ENCODE peak calls at places on chromosomes 12 and 14, in nine cellular contexts. T is HCT116, J is psoas muscle, M is right lobe of liver, B is transverse colon, X is cardiac fibroblast, U is heart left ventricle, F is fibroblast of mammary gland, Z is BJ. W is an unnamed sample.

GRCh38 chr12:89863332-89863938 is 154.8 kb upstream of the ATP2B1 start:
- DNase-seq in T (no peak), J (no peak), M (no peak), B (no peak), X (no peak), U (no peak), F (no peak), Z (no peak), W (no peak)

GRCh38 chr14:101076451-101077220 is 173.1 kb upstream of the RTL1 start:
- DNase-seq in T (no peak), J (no peak), M (no peak), B (no peak), X (no peak), U (no peak), F (no peak), Z (no peak), W (no peak)

GRCh38 chr12:114976959-114977358 is 293.0 kb upstream of the TBX3 start:
- DNase-seq in T (no peak), J (no peak), M (no peak), B (no peak), X (no peak), U (no peak), F (peak), Z (no peak), W (peak)

GRCh38 chr12:42382013-42382696 is 56.2 kb downstream of the PPHLN1 start:
- DNase-seq in T (no peak), J (no peak), M (no peak), B (no peak), X (peak), U (no peak), F (peak), Z (peak), W (peak)

GRCh38 chr12:124621296-124621660 is 53.9 kb upstream of the NCOR2 start:
- DNase-seq in T (no peak), J (peak), M (no peak), B (peak), X (peak), U (peak), F (no peak), Z (peak), W (peak)

GRCh38 chr12:60174914-60175313 is 579.1 kb downstream of the SLC16A7 start:
- DNase-seq in T (no peak), J (no peak), M (no peak), B (no peak), X (peak), U (no peak), F (peak), Z (no peak), W (no peak)

GRCh38 chr14:105939810-105940508 is 413.6 kb downstream of the TMEM121 start:
- DNase-seq in T (no peak), J (no peak), M (no peak), B (no peak), X (no peak), U (no peak), F (no peak), Z (no peak), W (no peak)

GRCh38 chr14:70785556-70785955 is 23.8 kb downstream of the MAP3K9 start:
- DNase-seq in T (no peak), J (no peak), M (no peak), B (no peak), X (no peak), U (no peak), F (peak), Z (no peak), W (peak)

GRCh38 chr12:71242511-71242910 is 84.7 kb upstream of the TSPAN8 start:
- DNase-seq in T (no peak), J (no peak), M (no peak), B (no peak), X (peak), U (no peak), F (no peak), Z (no peak), W (no peak)

GRCh38 chr14:21734457-21735074 is 60.9 kb upstream of the OR4E1 start:
- DNase-seq in T (peak), J (no peak), M (no peak), B (no peak), X (peak), U (no peak), F (peak), Z (no peak), W (peak)

GRCh38 chr14:55911794-55912193 is 206.4 kb upstream of the PELI2 start:
- DNase-seq in T (no peak), J (no peak), M (no peak), B (no peak), X (peak), U (no peak), F (peak), Z (no peak), W (no peak)

GRCh38 chr12:11892065-11892391 is 178.7 kb upstream of the BCL2L14 start:
- DNase-seq in T (no peak), J (no peak), M (no peak), B (no peak), X (no peak), U (no peak), F (no peak), Z (no peak), W (no peak)
- TF ChIP-seq CTCF in T (no peak), J (peak), M (no peak), B (peak), X (peak), U (peak), F (peak), Z (no peak), W (no peak)

DNA sequence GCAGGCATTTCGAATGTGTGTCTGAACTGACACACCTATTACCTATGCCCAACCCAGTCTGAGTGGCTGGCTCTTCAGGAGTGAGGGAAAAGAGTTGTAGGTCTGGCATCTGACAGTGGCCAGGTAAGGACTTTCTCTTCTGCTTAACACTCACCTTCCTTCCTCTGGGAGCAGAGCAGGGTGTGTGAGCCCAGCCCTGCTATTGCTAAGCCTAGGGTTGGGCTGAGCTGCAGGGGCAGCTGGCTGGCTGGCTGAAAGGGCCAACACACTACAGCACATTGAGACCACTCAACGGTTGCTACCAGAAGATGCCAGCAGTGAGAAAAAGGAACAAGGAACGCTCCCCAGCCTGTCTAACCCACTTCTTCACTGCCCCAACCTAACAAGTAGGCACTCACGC is 201.2 kb downstream of the DPF3 start:
- DNase-seq in T (no peak), J (no peak), M (no peak), B (no peak), X (peak), U (no peak), F (no peak), Z (no peak), W (peak)
- H3K4me3 ChIP-seq in T (no peak), J (no peak), M (no peak), B (no peak), X (no peak), U (no peak), F (no peak), Z (no peak), W (no peak)

GRCh38 chr12:21576431-21576830 is 28.2 kb downstream of the GYS2 start:
- DNase-seq in T (no peak), J (no peak), M (no peak), B (no peak), X (no peak), U (no peak), F (no peak), Z (no peak), W (no peak)
- TF ChIP-seq CTCF in T (no peak), J (no peak), M (no peak), B (no peak), X (no peak), U (no peak), F (no peak), Z (no peak), W (no peak)

GRCh38 chr12:57233357-57234232 is 4.1 kb downstream of the SHMT2 start:
- DNase-seq in T (no peak), J (peak), M (peak), B (no peak), X (peak), U (peak), F (peak), Z (no peak), W (peak)
- H3K4me3 ChIP-seq in T (no peak), J (no peak), M (no peak), B (no peak), X (no peak), U (no peak), F (no peak), Z (no peak), W (no peak)